ENCODE peak calls at places on chromosomes 13 and 19, in six cellular contexts. One of them, this sample, is unnamed.

GRCh38 chr19:38707512-38708114 is 36.7 kb downstream of the CAPN12 start:
- DNase-seq in adrenal gland: peak
- DNase-seq in activated T-cell treated with anti-CD3 and anti-CD28 coated beads, Interleukin-2, amount 50 U/mL, for 72 hours: no peak
- DNase-seq in activated effector memory CD4-positive, alpha-beta T cell treated with anti-CD3 and anti-CD28 coated beads, Interleukin-2, amount 50 U/mL, for 16 hours: no peak
- DNase-seq in lower leg skin: no peak
- DNase-seq in ELR: peak
- DNase-seq in this sample: peak

GRCh38 chr13:48596128-48596429 is 57.6 kb upstream of the CYSLTR2 start:
- DNase-seq in adrenal gland: no peak
- DNase-seq in activated T-cell treated with anti-CD3 and anti-CD28 coated beads, Interleukin-2, amount 50 U/mL, for 72 hours: no peak
- DNase-seq in activated effector memory CD4-positive, alpha-beta T cell treated with anti-CD3 and anti-CD28 coated beads, Interleukin-2, amount 50 U/mL, for 16 hours: no peak
- DNase-seq in lower leg skin: no peak
- DNase-seq in ELR: no peak
- DNase-seq in this sample: no peak

GRCh38 chr13:45229172-45229571 is 28.3 kb upstream of the KCTD4 start:
- DNase-seq in adrenal gland: no peak
- DNase-seq in activated T-cell treated with anti-CD3 and anti-CD28 coated beads, Interleukin-2, amount 50 U/mL, for 72 hours: no peak
- DNase-seq in activated effector memory CD4-positive, alpha-beta T cell treated with anti-CD3 and anti-CD28 coated beads, Interleukin-2, amount 50 U/mL, for 16 hours: no peak
- DNase-seq in lower leg skin: no peak
- DNase-seq in ELR: no peak
- DNase-seq in this sample: no peak

GRCh38 chr19:33040994-33041827 is 23.5 kb downstream of the RHPN2 start:
- DNase-seq in adrenal gland: no peak
- DNase-seq in activated T-cell treated with anti-CD3 and anti-CD28 coated beads, Interleukin-2, amount 50 U/mL, for 72 hours: no peak
- DNase-seq in activated effector memory CD4-positive, alpha-beta T cell treated with anti-CD3 and anti-CD28 coated beads, Interleukin-2, amount 50 U/mL, for 16 hours: no peak
- DNase-seq in lower leg skin: no peak
- DNase-seq in ELR: peak
- DNase-seq in this sample: peak

GRCh38 chr13:25085125-25085742 is 10.7 kb upstream of the PABPC3 start:
- DNase-seq in adrenal gland: peak
- DNase-seq in activated T-cell treated with anti-CD3 and anti-CD28 coated beads, Interleukin-2, amount 50 U/mL, for 72 hours: peak
- DNase-seq in activated effector memory CD4-positive, alpha-beta T cell treated with anti-CD3 and anti-CD28 coated beads, Interleukin-2, amount 50 U/mL, for 16 hours: no peak
- DNase-seq in lower leg skin: no peak
- DNase-seq in ELR: peak
- DNase-seq in this sample: no peak

GRCh38 chr13:44238011-44238421 is 135.6 kb upstream of the SERP2 start:
- DNase-seq in adrenal gland: no peak
- DNase-seq in activated T-cell treated with anti-CD3 and anti-CD28 coated beads, Interleukin-2, amount 50 U/mL, for 72 hours: no peak
- DNase-seq in activated effector memory CD4-positive, alpha-beta T cell treated with anti-CD3 and anti-CD28 coated beads, Interleukin-2, amount 50 U/mL, for 16 hours: no peak
- DNase-seq in lower leg skin: peak
- DNase-seq in ELR: no peak
- DNase-seq in this sample: no peak

GRCh38 chr13:93776936-93777335 is 550.3 kb downstream of the GPC6 start:
- DNase-seq in adrenal gland: no peak
- DNase-seq in activated T-cell treated with anti-CD3 and anti-CD28 coated beads, Interleukin-2, amount 50 U/mL, for 72 hours: no peak
- DNase-seq in activated effector memory CD4-positive, alpha-beta T cell treated with anti-CD3 and anti-CD28 coated beads, Interleukin-2, amount 50 U/mL, for 16 hours: no peak
- DNase-seq in lower leg skin: no peak
- DNase-seq in ELR: peak
- DNase-seq in this sample: no peak

GRCh38 chr19:40026597-40026970 is 29.4 kb downstream of the ZNF780B start:
- DNase-seq in adrenal gland: no peak
- DNase-seq in activated T-cell treated with anti-CD3 and anti-CD28 coated beads, Interleukin-2, amount 50 U/mL, for 72 hours: no peak
- DNase-seq in activated effector memory CD4-positive, alpha-beta T cell treated with anti-CD3 and anti-CD28 coated beads, Interleukin-2, amount 50 U/mL, for 16 hours: no peak
- DNase-seq in lower leg skin: no peak
- DNase-seq in ELR: no peak
- DNase-seq in this sample: no peak

GRCh38 chr19:33300016-33300981 is 2.0 kb downstream of the CEBPA start:
- DNase-seq in adrenal gland: no peak
- DNase-seq in activated T-cell treated with anti-CD3 and anti-CD28 coated beads, Interleukin-2, amount 50 U/mL, for 72 hours: no peak
- DNase-seq in activated effector memory CD4-positive, alpha-beta T cell treated with anti-CD3 and anti-CD28 coated beads, Interleukin-2, amount 50 U/mL, for 16 hours: peak
- DNase-seq in lower leg skin: no peak
- DNase-seq in ELR: no peak
- DNase-seq in this sample: no peak

GRCh38 chr19:33740811-33741396 is 55.8 kb upstream of the KCTD15 start:
- DNase-seq in adrenal gland: no peak
- DNase-seq in activated T-cell treated with anti-CD3 and anti-CD28 coated beads, Interleukin-2, amount 50 U/mL, for 72 hours: peak
- DNase-seq in activated effector memory CD4-positive, alpha-beta T cell treated with anti-CD3 and anti-CD28 coated beads, Interleukin-2, amount 50 U/mL, for 16 hours: no peak
- DNase-seq in lower leg skin: no peak
- DNase-seq in ELR: peak
- DNase-seq in this sample: peak

GRCh38 chr19:3343619-3344502 is 22.5 kb upstream of the NFIC start:
- DNase-seq in adrenal gland: peak
- DNase-seq in activated T-cell treated with anti-CD3 and anti-CD28 coated beads, Interleukin-2, amount 50 U/mL, for 72 hours: peak
- DNase-seq in activated effector memory CD4-positive, alpha-beta T cell treated with anti-CD3 and anti-CD28 coated beads, Interleukin-2, amount 50 U/mL, for 16 hours: peak
- DNase-seq in lower leg skin: peak
- DNase-seq in ELR: peak
- DNase-seq in this sample: peak

GRCh38 chr13:52686381-52686780 is 33.7 kb downstream of the SUGT1 start:
- DNase-seq in adrenal gland: no peak
- DNase-seq in activated T-cell treated with anti-CD3 and anti-CD28 coated beads, Interleukin-2, amount 50 U/mL, for 72 hours: no peak
- DNase-seq in activated effector memory CD4-positive, alpha-beta T cell treated with anti-CD3 and anti-CD28 coated beads, Interleukin-2, amount 50 U/mL, for 16 hours: no peak
- DNase-seq in lower leg skin: no peak
- DNase-seq in ELR: no peak
- DNase-seq in this sample: no peak

GRCh38 chr19:821976-822773 is 420 bp upstream of the PLPPR3 start:
- DNase-seq in adrenal gland: no peak
- DNase-seq in activated T-cell treated with anti-CD3 and anti-CD28 coated beads, Interleukin-2, amount 50 U/mL, for 72 hours: no peak
- DNase-seq in activated effector memory CD4-positive, alpha-beta T cell treated with anti-CD3 and anti-CD28 coated beads, Interleukin-2, amount 50 U/mL, for 16 hours: no peak
- DNase-seq in lower leg skin: no peak
- DNase-seq in ELR: no peak
- DNase-seq in this sample: no peak

GRCh38 chr19:16025108-16026101 is 50.9 kb upstream of the TPM4 start:
- DNase-seq in adrenal gland: peak
- DNase-seq in activated T-cell treated with anti-CD3 and anti-CD28 coated beads, Interleukin-2, amount 50 U/mL, for 72 hours: no peak
- DNase-seq in activated effector memory CD4-positive, alpha-beta T cell treated with anti-CD3 and anti-CD28 coated beads, Interleukin-2, amount 50 U/mL, for 16 hours: no peak
- DNase-seq in lower leg skin: no peak
- DNase-seq in ELR: peak
- DNase-seq in this sample: no peak

GRCh38 chr13:103101902-103102301 is 35.7 kb upstream of the SLC10A2 start:
- DNase-seq in adrenal gland: peak
- DNase-seq in activated T-cell treated with anti-CD3 and anti-CD28 coated beads, Interleukin-2, amount 50 U/mL, for 72 hours: no peak
- DNase-seq in activated effector memory CD4-positive, alpha-beta T cell treated with anti-CD3 and anti-CD28 coated beads, Interleukin-2, amount 50 U/mL, for 16 hours: no peak
- DNase-seq in lower leg skin: no peak
- DNase-seq in ELR: no peak
- DNase-seq in this sample: no peak

GRCh38 chr19:51525731-51526130 is 5.7 kb downstream of the SIGLEC6 start:
- DNase-seq in adrenal gland: no peak
- DNase-seq in activated T-cell treated with anti-CD3 and anti-CD28 coated beads, Interleukin-2, amount 50 U/mL, for 72 hours: no peak
- DNase-seq in activated effector memory CD4-positive, alpha-beta T cell treated with anti-CD3 and anti-CD28 coated beads, Interleukin-2, amount 50 U/mL, for 16 hours: no peak
- DNase-seq in lower leg skin: no peak
- DNase-seq in ELR: no peak
- DNase-seq in this sample: no peak

GRCh38 chr19:15449620-15450527 is at the start of gene WIZ:
- DNase-seq in adrenal gland: peak
- DNase-seq in activated T-cell treated with anti-CD3 and anti-CD28 coated beads, Interleukin-2, amount 50 U/mL, for 72 hours: peak
- DNase-seq in activated effector memory CD4-positive, alpha-beta T cell treated with anti-CD3 and anti-CD28 coated beads, Interleukin-2, amount 50 U/mL, for 16 hours: peak
- DNase-seq in lower leg skin: peak
- DNase-seq in ELR: peak
- DNase-seq in this sample: peak

GRCh38 chr19:44476559-44477408 is 23.5 kb downstream of the ZNF180 start:
- DNase-seq in adrenal gland: no peak
- DNase-seq in activated T-cell treated with anti-CD3 and anti-CD28 coated beads, Interleukin-2, amount 50 U/mL, for 72 hours: no peak
- DNase-seq in activated effector memory CD4-positive, alpha-beta T cell treated with anti-CD3 and anti-CD28 coated beads, Interleukin-2, amount 50 U/mL, for 16 hours: no peak
- DNase-seq in lower leg skin: no peak
- DNase-seq in ELR: peak
- DNase-seq in this sample: no peak

GRCh38 chr13:30807392-30807791 is 72.0 kb downstream of the ALOX5AP start:
- DNase-seq in adrenal gland: no peak
- DNase-seq in activated T-cell treated with anti-CD3 and anti-CD28 coated beads, Interleukin-2, amount 50 U/mL, for 72 hours: no peak
- DNase-seq in activated effector memory CD4-positive, alpha-beta T cell treated with anti-CD3 and anti-CD28 coated beads, Interleukin-2, amount 50 U/mL, for 16 hours: no peak
- DNase-seq in lower leg skin: peak
- DNase-seq in ELR: no peak
- DNase-seq in this sample: no peak

GRCh38 chr19:33316521-33317284 is 14.4 kb upstream of the CEBPA start:
- DNase-seq in adrenal gland: no peak
- DNase-seq in activated T-cell treated with anti-CD3 and anti-CD28 coated beads, Interleukin-2, amount 50 U/mL, for 72 hours: no peak
- DNase-seq in activated effector memory CD4-positive, alpha-beta T cell treated with anti-CD3 and anti-CD28 coated beads, Interleukin-2, amount 50 U/mL, for 16 hours: no peak
- DNase-seq in lower leg skin: no peak
- DNase-seq in ELR: peak
- DNase-seq in this sample: no peak

GRCh38 chr19:3880471-3881271 is at the start of gene ATCAY:
- DNase-seq in adrenal gland: no peak
- DNase-seq in activated T-cell treated with anti-CD3 and anti-CD28 coated beads, Interleukin-2, amount 50 U/mL, for 72 hours: no peak
- DNase-seq in activated effector memory CD4-positive, alpha-beta T cell treated with anti-CD3 and anti-CD28 coated beads, Interleukin-2, amount 50 U/mL, for 16 hours: no peak
- DNase-seq in lower leg skin: no peak
- DNase-seq in ELR: no peak
- DNase-seq in this sample: no peak

GRCh38 chr13:67967031-67967430 is 736.9 kb upstream of the PCDH9 start:
- DNase-seq in adrenal gland: no peak
- DNase-seq in activated T-cell treated with anti-CD3 and anti-CD28 coated beads, Interleukin-2, amount 50 U/mL, for 72 hours: no peak
- DNase-seq in activated effector memory CD4-positive, alpha-beta T cell treated with anti-CD3 and anti-CD28 coated beads, Interleukin-2, amount 50 U/mL, for 16 hours: no peak
- DNase-seq in lower leg skin: no peak
- DNase-seq in ELR: no peak
- DNase-seq in this sample: no peak

GRCh38 chr13:101941095-101941777 is 460.6 kb downstream of the FGF14 start:
- DNase-seq in adrenal gland: no peak
- DNase-seq in activated T-cell treated with anti-CD3 and anti-CD28 coated beads, Interleukin-2, amount 50 U/mL, for 72 hours: no peak
- DNase-seq in activated effector memory CD4-positive, alpha-beta T cell treated with anti-CD3 and anti-CD28 coated beads, Interleukin-2, amount 50 U/mL, for 16 hours: no peak
- DNase-seq in lower leg skin: no peak
- DNase-seq in ELR: peak
- DNase-seq in this sample: no peak

GRCh38 chr13:75739244-75739868 is 103.2 kb downstream of the LMO7 start:
- DNase-seq in adrenal gland: no peak
- DNase-seq in activated T-cell treated with anti-CD3 and anti-CD28 coated beads, Interleukin-2, amount 50 U/mL, for 72 hours: no peak
- DNase-seq in activated effector memory CD4-positive, alpha-beta T cell treated with anti-CD3 and anti-CD28 coated beads, Interleukin-2, amount 50 U/mL, for 16 hours: no peak
- DNase-seq in lower leg skin: no peak
- DNase-seq in ELR: peak
- DNase-seq in this sample: no peak

GRCh38 chr13:106114981-106115554 is 420.4 kb downstream of the EFNB2 start:
- DNase-seq in adrenal gland: no peak
- DNase-seq in activated T-cell treated with anti-CD3 and anti-CD28 coated beads, Interleukin-2, amount 50 U/mL, for 72 hours: no peak
- DNase-seq in activated effector memory CD4-positive, alpha-beta T cell treated with anti-CD3 and anti-CD28 coated beads, Interleukin-2, amount 50 U/mL, for 16 hours: no peak
- DNase-seq in lower leg skin: no peak
- DNase-seq in ELR: peak
- DNase-seq in this sample: no peak

GRCh38 chr19:55353803-55354697 is 469 bp downstream of the COX6B2 start:
- DNase-seq in adrenal gland: peak
- DNase-seq in activated T-cell treated with anti-CD3 and anti-CD28 coated beads, Interleukin-2, amount 50 U/mL, for 72 hours: peak
- DNase-seq in activated effector memory CD4-positive, alpha-beta T cell treated with anti-CD3 and anti-CD28 coated beads, Interleukin-2, amount 50 U/mL, for 16 hours: peak
- DNase-seq in lower leg skin: no peak
- DNase-seq in ELR: peak
- DNase-seq in this sample: peak

GRCh38 chr19:46935066-46935663 is 74.4 kb downstream of the ARHGAP35 start:
- DNase-seq in adrenal gland: no peak
- DNase-seq in activated T-cell treated with anti-CD3 and anti-CD28 coated beads, Interleukin-2, amount 50 U/mL, for 72 hours: no peak
- DNase-seq in activated effector memory CD4-positive, alpha-beta T cell treated with anti-CD3 and anti-CD28 coated beads, Interleukin-2, amount 50 U/mL, for 16 hours: no peak
- DNase-seq in lower leg skin: no peak
- DNase-seq in ELR: no peak
- DNase-seq in this sample: no peak

GRCh38 chr19:43469160-43469480 is 3.7 kb upstream of the LYPD3 start:
- DNase-seq in adrenal gland: no peak
- DNase-seq in activated T-cell treated with anti-CD3 and anti-CD28 coated beads, Interleukin-2, amount 50 U/mL, for 72 hours: no peak
- DNase-seq in activated effector memory CD4-positive, alpha-beta T cell treated with anti-CD3 and anti-CD28 coated beads, Interleukin-2, amount 50 U/mL, for 16 hours: no peak
- DNase-seq in lower leg skin: no peak
- DNase-seq in ELR: no peak
- DNase-seq in this sample: no peak

GRCh38 chr13:76856141-76856571 is 30.0 kb downstream of the KCTD12 start:
- DNase-seq in adrenal gland: no peak
- DNase-seq in activated T-cell treated with anti-CD3 and anti-CD28 coated beads, Interleukin-2, amount 50 U/mL, for 72 hours: no peak
- DNase-seq in activated effector memory CD4-positive, alpha-beta T cell treated with anti-CD3 and anti-CD28 coated beads, Interleukin-2, amount 50 U/mL, for 16 hours: no peak
- DNase-seq in lower leg skin: no peak
- DNase-seq in ELR: peak
- DNase-seq in this sample: no peak

GRCh38 chr19:49988433-49988832 is 27.5 kb upstream of the SIGLEC11 start:
- DNase-seq in adrenal gland: no peak
- DNase-seq in activated T-cell treated with anti-CD3 and anti-CD28 coated beads, Interleukin-2, amount 50 U/mL, for 72 hours: peak
- DNase-seq in activated effector memory CD4-positive, alpha-beta T cell treated with anti-CD3 and anti-CD28 coated beads, Interleukin-2, amount 50 U/mL, for 16 hours: no peak
- DNase-seq in lower leg skin: no peak
- DNase-seq in ELR: peak
- DNase-seq in this sample: no peak